ENCODE peak calls at places on chromosome 11, in eight cellular contexts. S, L, X, Z, I, U, H and T are unnamed samples.

GRCh38 chr11:60658409-60658808 is 41.0 kb upstream of the MS4A8 start:
- DNase-seq in S (no peak), L (no peak), X (no peak), Z (no peak), I (no peak), U (no peak), H (no peak), T (peak; percentile 93)

GRCh38 chr11:47961383-47961782 is 19.0 kb upstream of the PTPRJ start:
- DNase-seq in S (no peak), L (no peak), X (no peak), Z (peak; percentile 32), I (no peak), U (no peak), H (no peak), T (no peak)

GRCh38 chr11:48129697-48130395 is 86.8 kb upstream of the OR4B1 start:
- DNase-seq in S (no peak), L (no peak), X (no peak), Z (peak; percentile 57), I (peak; percentile 58), U (no peak), H (peak; percentile 26), T (no peak)

GRCh38 chr11:116422976-116423375 is 349.8 kb downstream of the BUD13 start:
- DNase-seq in S (no peak), L (no peak), X (no peak), Z (no peak), I (no peak), U (no peak), H (no peak), T (no peak)

GRCh38 chr11:132300283-132300682 is 929.9 kb downstream of the NTM start:
- DNase-seq in S (no peak), L (no peak), X (no peak), Z (peak; percentile 9), I (no peak), U (no peak), H (no peak), T (no peak)

GRCh38 chr11:62604460-62605130 is 2.9 kb upstream of the MTA2 start:
- DNase-seq in S (no peak), L (no peak), X (no peak), Z (no peak), I (no peak), U (no peak), H (no peak), T (no peak)

GRCh38 chr11:101435406-101435805 is 148.4 kb downstream of the TRPC6 start:
- DNase-seq in S (no peak), L (no peak), X (no peak), Z (no peak), I (peak; percentile 3), U (no peak), H (no peak), T (no peak)

GRCh38 chr11:118398797-118399564 is 2.4 kb upstream of the ATP5MG start:
- DNase-seq in S (no peak), L (no peak), X (no peak), Z (peak; percentile 17), I (no peak), U (no peak), H (no peak), T (no peak)

GRCh38 chr11:82930229-82930628 is 28.7 kb downstream of the DDIAS start:
- DNase-seq in S (no peak), L (no peak), X (no peak), Z (no peak), I (no peak), U (no peak), H (no peak), T (no peak)

GRCh38 chr11:116787786-116788486 is at the start of gene ZPR1:
- DNase-seq in S (no peak), L (peak; percentile 81), X (peak; percentile 75), Z (peak; percentile 70), I (peak; percentile 71), U (no peak), H (peak; percentile 83), T (peak; percentile 6)

GRCh38 chr11:118634435-118635236 is 27.2 kb downstream of the PHLDB1 start:
- DNase-seq in S (no peak), L (peak; percentile 87), X (no peak), Z (peak; percentile 65), I (peak; percentile 78), U (no peak), H (peak; percentile 92), T (peak; percentile 26)